ENCODE peak calls at places on chromosomes 13 and 19, in eight cellular contexts. O is left ventricle myocardium inferior, A is Panc1, S is A549, D is esophagus squamous epithelium, N is GM23338, C is DND-41, T is Caco-2. X is an unnamed sample.

GRCh38 chr19:23304238-23304637 is 54.0 kb upstream of the ZNF724 start:
- DNase-seq in N (no peak), S (no peak), O (no peak), T (no peak), D (no peak), C (no peak), A (no peak), X (no peak)

GRCh38 chr13:38262211-38262610 is 87.4 kb upstream of the UFM1 start:
- DNase-seq in O (no peak), A (no peak), D (no peak), T (no peak), S (no peak), C (no peak), N (no peak), X (no peak)

GRCh38 chr19:1241417-1242095 is at the start of gene ATP5F1D:
- DNase-seq in N (peak; percentile 98), O (peak; percentile 96), T (peak; percentile 92), C (peak; percentile 92), S (peak; percentile 94), A (no peak), D (no peak), X (peak; percentile 96)

GRCh38 chr13:110023729-110024645 is 237.6 kb upstream of the IRS2 start:
- DNase-seq in S (no peak), C (no peak), O (peak; percentile 45), T (no peak), N (no peak), A (no peak), D (no peak), X (no peak)

GRCh38 chr13:101115762-101116161 is 300.5 kb downstream of the NALCN start:
- DNase-seq in S (peak; percentile 13), C (no peak), O (no peak), N (peak; percentile 71), A (no peak), T (no peak), D (no peak), X (no peak)

GRCh38 chr13:18628428-18628827 is 553.2 kb downstream of the TUBA3C start:
- DNase-seq in N (no peak), C (no peak), T (no peak), D (no peak), O (no peak), A (no peak), S (no peak), X (no peak)

GRCh38 chr13:112926993-112927392 is 42.0 kb upstream of the MCF2L start:
- DNase-seq in C (no peak), D (no peak), S (no peak), O (no peak), A (no peak), N (no peak), T (no peak), X (no peak)

GRCh38 chr19:35592226-35592625 is 6.3 kb downstream of the PMIS2 start:
- DNase-seq in C (no peak), T (peak; percentile 32), A (peak; percentile 25), O (no peak), D (no peak), S (peak; percentile 82), N (peak; percentile 87), X (no peak)

GRCh38 chr13:80196756-80197155 is 144.2 kb downstream of the SPRY2 start:
- DNase-seq in C (no peak), S (no peak), D (no peak), O (no peak), N (no peak), T (no peak), A (no peak), X (no peak)

GRCh38 chr19:51460164-51460992 is 2.1 kb upstream of the SIGLEC8 start:
- DNase-seq in C (no peak), S (peak; percentile 33), A (no peak), O (no peak), D (no peak), N (peak; percentile 77), T (no peak), X (no peak)

GRCh38 chr13:76852991-76853390 is 33.2 kb downstream of the KCTD12 start:
- DNase-seq in A (no peak), D (no peak), O (no peak), C (no peak), T (no peak), N (no peak), S (no peak), X (no peak)

GRCh38 chr13:45775401-45775963 is 73.4 kb downstream of the CBY2 start:
- DNase-seq in S (no peak), C (no peak), T (no peak), A (no peak), N (no peak), D (no peak), O (no peak), X (no peak)

GRCh38 chr13:45782327-45783045 is 69.1 kb downstream of the SIAH3 start:
- DNase-seq in T (no peak), O (no peak), A (no peak), C (no peak), D (no peak), S (no peak), N (no peak), X (no peak)

GRCh38 chr13:45779901-45780300 is 71.7 kb downstream of the SIAH3 start:
- DNase-seq in D (no peak), N (no peak), O (no peak), C (no peak), A (no peak), S (no peak), T (no peak), X (no peak)

GRCh38 chr13:45781553-45782326 is 69.8 kb downstream of the SIAH3 start:
- DNase-seq in C (no peak), A (no peak), O (peak; percentile 75), N (no peak), T (no peak), S (no peak), D (no peak), X (no peak)

GRCh38 chr13:45778897-45779296 is 72.7 kb downstream of the SIAH3 start:
- DNase-seq in T (no peak), D (no peak), C (no peak), A (no peak), O (no peak), S (no peak), N (no peak), X (no peak)
- H3K4me1 ChIP-seq in T (no peaks in the 10 kb centered on the region), D (no peaks in the 10 kb centered on the region), C (no peaks in the 10 kb centered on the region), A (no peaks in the 10 kb centered on the region), O (peaks cover 10% of the 10 kb centered on the region), S (no peaks in the 10 kb centered on the region), N (peaks cover 19% of the 10 kb centered on the region), X (no peaks in the 10 kb centered on the region)

DNA sequence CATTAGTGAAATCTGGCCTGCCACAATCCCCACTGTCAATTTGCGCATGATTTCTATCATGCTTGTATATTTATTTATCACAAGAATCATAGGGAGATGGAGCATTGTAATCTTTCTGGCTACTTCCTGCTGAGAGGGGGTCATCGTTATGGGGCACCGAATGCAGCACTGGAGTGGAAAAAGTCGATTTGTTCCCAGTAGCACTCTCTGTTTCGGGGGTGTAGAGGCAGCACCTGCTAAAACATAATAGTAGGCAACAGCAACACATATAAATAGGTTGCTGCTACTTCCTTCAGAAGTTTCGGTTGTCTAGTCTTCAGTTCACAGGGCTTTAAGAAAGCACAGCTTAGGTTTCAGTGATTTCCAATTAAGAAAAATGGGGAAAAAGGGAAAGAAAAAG is 23.4 kb upstream of the CEACAM21 start:
- DNase-seq in N (no peak), O (no peak), D (no peak), A (no peak), S (no peak), C (no peak), T (no peak), X (no peak)
- H3K4me1 ChIP-seq in N (peaks cover 26% of the 10 kb centered on the region), O (peaks cover 36% of the 10 kb centered on the region), D (no peaks in the 10 kb centered on the region), A (no peaks in the 10 kb centered on the region), S (no peaks in the 10 kb centered on the region), C (peaks cover 16% of the 10 kb centered on the region), T (peaks cover 7% of the 10 kb centered on the region), X (peaks cover 36% of the 10 kb centered on the region)

GRCh38 chr13:86792153-86792651 is 879.0 kb upstream of the SLITRK5 start:
- DNase-seq in D (no peak), S (no peak), T (no peak), C (no peak), N (peak; percentile 44), O (no peak), A (no peak), X (peak; percentile 23)
- H3K4me1 ChIP-seq in D (no peaks in the 10 kb centered on the region), S (no peaks in the 10 kb centered on the region), T (no peaks in the 10 kb centered on the region), C (no peaks in the 10 kb centered on the region), N (no peaks in the 10 kb centered on the region), O (no peaks in the 10 kb centered on the region), A (no peaks in the 10 kb centered on the region), X (no peaks in the 10 kb centered on the region)

GRCh38 chr19:18171605-18172327 is 1.8 kb upstream of the IFI30 start:
- DNase-seq in D (no peak), T (no peak), O (no peak), N (no peak), C (no peak), S (no peak), A (no peak), X (peak; percentile 66)
- H3K4me1 ChIP-seq in D (peaks cover 7% of the 10 kb centered on the region), T (peaks cover 4% of the 10 kb centered on the region), O (peaks cover 47% of the 10 kb centered on the region), N (peaks cover 4% of the 10 kb centered on the region), C (peaks cover 17% of the 10 kb centered on the region), S (peaks cover 4% of the 10 kb centered on the region), A (peaks cover 6% of the 10 kb centered on the region), X (peaks cover 18% of the 10 kb centered on the region)

GRCh38 chr13:44108345-44108858 is 228.7 kb downstream of the LACC1 start:
- DNase-seq in C (no peak), N (no peak), S (peak; percentile 74), O (peak; percentile 32), D (no peak), T (peak; percentile 89), A (no peak), X (no peak)

GRCh38 chr13:44104969-44105368 is 225.3 kb downstream of the LACC1 start:
- DNase-seq in S (no peak), T (no peak), O (no peak), A (no peak), N (no peak), C (no peak), D (no peak), X (no peak)

GRCh38 chr13:44109986-44110640 is 230.4 kb downstream of the LACC1 start:
- DNase-seq in S (peak; percentile 53), D (no peak), A (no peak), T (no peak), N (no peak), C (no peak), O (no peak), X (no peak)

GRCh38 chr13:44106231-44107152 is 226.8 kb downstream of the LACC1 start:
- DNase-seq in D (no peak), C (no peak), N (no peak), O (no peak), T (no peak), A (no peak), S (peak; percentile 20), X (no peak)

GRCh38 chr13:44107357-44108121 is 227.8 kb downstream of the LACC1 start:
- DNase-seq in D (no peak), N (no peak), O (no peak), C (no peak), S (no peak), A (no peak), T (no peak), X (no peak)
- H3K4me1 ChIP-seq in D (no peaks in the 10 kb centered on the region), N (no peaks in the 10 kb centered on the region), O (peaks cover 73% of the 10 kb centered on the region), C (no peaks in the 10 kb centered on the region), S (peaks cover 51% of the 10 kb centered on the region), A (no peaks in the 10 kb centered on the region), T (peaks cover 23% of the 10 kb centered on the region), X (peaks cover 14% of the 10 kb centered on the region)